ENCODE peak calls at places on chromosomes 2 and 18, in eight cellular contexts. V is choroid plexus epithelial cell, S is endodermal cell, H is neural crest cell, G is astrocyte of the spinal cord, Y is foreskin fibroblast, U is heart left ventricle, K is MCF 10A. B is an unnamed sample.

GRCh38 chr2:44120428-44120827 is 48.2 kb upstream of the PPM1B start:
- DNase-seq in V (peak; percentile 90), S (no peak), H (no peak), G (peak; percentile 89), Y (peak; percentile 84), U (no peak), K (peak; percentile 67), B (peak; percentile 40)

GRCh38 chr2:26644188-26644835 is 3.1 kb upstream of the CIB4 start:
- DNase-seq in V (no peak), S (peak; percentile 38), H (no peak), G (no peak), Y (no peak), U (no peak), K (no peak), B (no peak)

GRCh38 chr2:218261424-218262273 is 834 bp downstream of the GPBAR1 start:
- DNase-seq in V (no peak), S (peak; percentile 61), H (no peak), G (no peak), Y (no peak), U (no peak), K (no peak), B (no peak)

GRCh38 chr2:172655091-172655837 is 80.4 kb upstream of the RAPGEF4 start:
- DNase-seq in V (peak; percentile 86), S (no peak), H (no peak), G (peak; percentile 91), Y (peak; percentile 93), U (no peak), K (no peak), B (no peak)

GRCh38 chr2:24382363-24383021 is 22.2 kb upstream of the ITSN2 start:
- DNase-seq in V (peak; percentile 83), S (peak; percentile 89), H (peak; percentile 55), G (peak; percentile 68), Y (peak; percentile 80), U (peak; percentile 47), K (peak; percentile 76), B (peak; percentile 57)

GRCh38 chr18:37107748-37108522 is 279.0 kb downstream of the KIAA1328 start:
- DNase-seq in V (no peak), S (no peak), H (no peak), G (no peak), Y (no peak), U (no peak), K (no peak), B (no peak)

GRCh38 chr2:219122197-219122965 is 38.2 kb downstream of the NHEJ1 start:
- DNase-seq in V (no peak), S (no peak), H (no peak), G (peak; percentile 9), Y (no peak), U (no peak), K (no peak), B (no peak)

GRCh38 chr2:164495491-164496223 is 125.6 kb downstream of the GRB14 start:
- DNase-seq in V (peak; percentile 80), S (peak; percentile 57), H (peak; percentile 25), G (peak; percentile 67), Y (peak; percentile 74), U (no peak), K (peak; percentile 63), B (no peak)

GRCh38 chr2:187545238-187545751 is 8.9 kb downstream of the TFPI start:
- DNase-seq in V (peak; percentile 80), S (no peak), H (no peak), G (peak; percentile 62), Y (no peak), U (no peak), K (peak; percentile 46), B (no peak)

GRCh38 chr2:218622606-218623238 is 15.0 kb downstream of the PLCD4 start:
- DNase-seq in V (peak; percentile 45), S (peak; percentile 52), H (no peak), G (no peak), Y (peak; percentile 49), U (no peak), K (peak; percentile 27), B (no peak)

GRCh38 chr2:46518848-46519247 is 39.5 kb downstream of the TMEM247 start:
- DNase-seq in V (no peak), S (no peak), H (no peak), G (no peak), Y (peak; percentile 14), U (peak; percentile 73), K (no peak), B (no peak)

GRCh38 chr2:24544456-24545115 is 53.5 kb downstream of the NCOA1 start:
- DNase-seq in V (no peak), S (no peak), H (no peak), G (no peak), Y (peak; percentile 6), U (no peak), K (no peak), B (no peak)

GRCh38 chr2:223549215-223549614 is 52.9 kb downstream of the SCG2 start:
- DNase-seq in V (peak; percentile 90), S (no peak), H (no peak), G (peak; percentile 97), Y (peak; percentile 98), U (no peak), K (peak; percentile 96), B (no peak)

GRCh38 chr2:15122915-15123314 is 438.2 kb downstream of the NBAS start:
- DNase-seq in V (peak; percentile 4), S (no peak), H (no peak), G (peak; percentile 0), Y (no peak), U (no peak), K (peak; percentile 39), B (no peak)

GRCh38 chr18:48066225-48066652 is 135.8 kb upstream of the SMAD2 start:
- DNase-seq in V (no peak), S (no peak), H (no peak), G (no peak), Y (no peak), U (no peak), K (no peak), B (no peak)

GRCh38 chr2:240469239-240469636 is 33.8 kb downstream of the GPC1 start:
- DNase-seq in V (no peak), S (peak; percentile 64), H (peak; percentile 3), G (no peak), Y (no peak), U (peak; percentile 12), K (no peak), B (no peak)
- TF ChIP-seq CTCF in V (no peak), S (peak; percentile 54), H (no peak), G (no peak), Y (no peak), U (no peak), K (no peak), B (no peak)

GRCh38 chr2:27973592-27973991 is 83.1 kb downstream of the BABAM2 start:
- DNase-seq in V (peak; percentile 66), S (no peak), H (no peak), G (peak; percentile 51), Y (peak; percentile 65), U (no peak), K (no peak), B (no peak)
- TF ChIP-seq CTCF in V (peak; percentile 60), S (peak; percentile 56), H (peak; percentile 28), G (peak; percentile 47), Y (no peak), U (no peak), K (no peak), B (no peak)

DNA sequence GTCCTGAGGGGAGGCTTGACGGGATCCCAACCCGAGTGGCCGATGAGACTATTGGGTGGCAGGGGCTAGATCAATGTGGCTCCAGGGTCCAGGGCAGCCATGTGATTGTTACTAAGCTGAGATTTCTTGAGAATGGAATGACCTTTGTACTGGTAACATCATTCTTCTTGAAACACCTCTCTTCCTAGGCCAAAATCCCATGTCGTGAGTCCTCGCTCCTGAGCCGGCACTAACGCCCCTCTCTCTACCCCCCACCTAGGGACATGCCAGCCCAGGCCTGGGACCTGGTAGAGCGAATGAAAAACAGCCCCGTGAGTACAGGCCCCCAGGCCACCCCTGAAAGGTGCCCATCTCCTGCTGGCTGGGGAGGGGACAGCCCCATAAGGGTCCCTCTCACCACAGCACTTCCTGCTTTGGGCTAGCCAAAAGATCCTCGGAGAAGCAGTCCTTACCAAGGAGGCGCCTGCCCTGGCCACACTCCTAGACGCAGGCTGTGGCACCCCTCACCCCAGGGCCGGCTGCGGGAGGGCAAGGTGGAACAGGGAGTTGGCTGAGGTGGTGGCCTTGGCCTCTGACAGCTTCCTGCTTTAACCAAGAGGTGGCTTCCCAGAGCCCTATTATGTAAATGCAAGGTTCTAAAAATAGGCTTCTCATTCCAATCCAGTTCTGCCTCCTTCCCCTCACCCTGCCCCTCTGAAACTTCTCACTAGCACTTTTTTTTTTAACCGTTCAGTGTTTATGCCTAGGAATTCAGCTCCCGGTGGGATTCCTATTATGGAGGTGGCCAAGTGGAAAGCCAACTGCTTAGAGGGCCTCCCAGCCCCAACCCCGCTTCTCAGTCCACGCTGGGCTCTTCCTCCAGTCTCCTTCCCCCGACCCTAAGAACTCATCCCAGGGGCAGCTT is 126.6 kb upstream of the PPP1CB start:
- DNase-seq in V (peak; percentile 87), S (peak; percentile 75), H (no peak), G (peak; percentile 62), Y (peak; percentile 38), U (peak; percentile 75), K (no peak), B (peak; percentile 88)
- TF ChIP-seq CTCF in V (peak; percentile 14), S (no peak), H (no peak), G (no peak), Y (no peak), U (no peak), K (no peak), B (no peak)

GRCh38 chr2:37632310-37632709 is 39.1 kb downstream of the CDC42EP3 start:
- DNase-seq in V (peak; percentile 62), S (no peak), H (no peak), G (no peak), Y (peak; percentile 37), U (no peak), K (no peak), B (no peak)

GRCh38 chr2:37635359-37636208 is 35.9 kb downstream of the CDC42EP3 start:
- DNase-seq in V (peak; percentile 95), S (no peak), H (no peak), G (peak; percentile 73), Y (peak; percentile 73), U (peak; percentile 38), K (peak; percentile 92), B (peak; percentile 87)

GRCh38 chr2:37633234-37633633 is 38.2 kb downstream of the CDC42EP3 start:
- DNase-seq in V (no peak), S (no peak), H (no peak), G (no peak), Y (no peak), U (no peak), K (no peak), B (no peak)

GRCh38 chr2:37634914-37635358 is 36.5 kb downstream of the CDC42EP3 start:
- DNase-seq in V (no peak), S (no peak), H (no peak), G (no peak), Y (no peak), U (no peak), K (no peak), B (no peak)

GRCh38 chr2:37633838-37634237 is 37.6 kb downstream of the CDC42EP3 start:
- DNase-seq in V (no peak), S (no peak), H (no peak), G (no peak), Y (no peak), U (no peak), K (no peak), B (no peak)
- TF ChIP-seq CTCF in V (no peak), S (peak; percentile 33), H (no peak), G (no peak), Y (no peak), U (no peak), K (no peak), B (no peak)

B was measured in activated CD8-positive, alpha-beta T cell treated with anti-CD3 and anti-CD28 coated beads for 36 hours.